ENCODE peak calls at places on chromosome 4, in seven cellular contexts. One of them, this sample, is unnamed. For H3K4me1, the result is how much of the 10 kb centered on the place peaks cover.

GRCh38 chr4:38785901-38786402 is 3.2 kb upstream of the TLR10 start:
- DNase-seq in uterus: no peak
- DNase-seq in Caco-2: no peak
- DNase-seq in fibroblast of lung: no peak
- DNase-seq in psoas muscle: no peak
- DNase-seq in left lung: no peak
- DNase-seq in GM23248: no peak
- DNase-seq in this sample: no peak

GRCh38 chr4:42150653-42151567 is 1.5 kb downstream of the BEND4 start:
- DNase-seq in GM23248: peak
- DNase-seq in uterus: no peak
- DNase-seq in Caco-2: no peak
- DNase-seq in psoas muscle: no peak
- DNase-seq in left lung: no peak
- DNase-seq in fibroblast of lung: no peak
- DNase-seq in this sample: no peak

GRCh38 chr4:8171941-8172924 is 13.6 kb upstream of the ABLIM2 start:
- DNase-seq in Caco-2: no peak
- DNase-seq in psoas muscle: peak
- DNase-seq in uterus: no peak
- DNase-seq in GM23248: no peak
- DNase-seq in left lung: no peak
- DNase-seq in fibroblast of lung: no peak
- DNase-seq in this sample: no peak

GRCh38 chr4:165204462-165204830 is 2.9 kb upstream of the KLHL2 start:
- DNase-seq in Caco-2: no peak
- DNase-seq in fibroblast of lung: peak
- DNase-seq in left lung: no peak
- DNase-seq in psoas muscle: no peak
- DNase-seq in GM23248: peak
- DNase-seq in uterus: no peak
- DNase-seq in this sample: no peak

GRCh38 chr4:142353149-142353738 is 492.9 kb downstream of the INPP4B start:
- DNase-seq in psoas muscle: no peak
- DNase-seq in GM23248: peak
- DNase-seq in left lung: no peak
- DNase-seq in fibroblast of lung: peak
- DNase-seq in Caco-2: peak
- DNase-seq in uterus: no peak
- DNase-seq in this sample: no peak

GRCh38 chr4:140807491-140808257 is 51.5 kb upstream of the TBC1D9 start:
- DNase-seq in left lung: no peak
- DNase-seq in Caco-2: no peak
- DNase-seq in fibroblast of lung: peak
- DNase-seq in uterus: no peak
- DNase-seq in psoas muscle: no peak
- DNase-seq in GM23248: no peak
- DNase-seq in this sample: no peak

GRCh38 chr4:85393201-85393600 is 81.7 kb upstream of the ARHGAP24 start:
- DNase-seq in fibroblast of lung: no peak
- DNase-seq in GM23248: no peak
- DNase-seq in psoas muscle: no peak
- DNase-seq in Caco-2: no peak
- DNase-seq in uterus: no peak
- DNase-seq in left lung: no peak
- DNase-seq in this sample: no peak

GRCh38 chr4:181637186-181638105 is 605.8 kb upstream of the TENM3 start:
- DNase-seq in Caco-2: no peak
- DNase-seq in left lung: no peak
- DNase-seq in fibroblast of lung: peak
- DNase-seq in uterus: peak
- DNase-seq in psoas muscle: no peak
- DNase-seq in GM23248: peak
- DNase-seq in this sample: no peak

GRCh38 chr4:70711599-70711998 is 10.2 kb upstream of the RUFY3 start:
- DNase-seq in left lung: no peak
- DNase-seq in fibroblast of lung: no peak
- DNase-seq in uterus: no peak
- DNase-seq in GM23248: no peak
- DNase-seq in psoas muscle: no peak
- DNase-seq in Caco-2: no peak
- DNase-seq in this sample: no peak

GRCh38 chr4:156144961-156145360 is 191.3 kb upstream of the CTSO start:
- DNase-seq in GM23248: no peak
- DNase-seq in left lung: no peak
- DNase-seq in fibroblast of lung: no peak
- DNase-seq in uterus: no peak
- DNase-seq in Caco-2: no peak
- DNase-seq in psoas muscle: no peak
- DNase-seq in this sample: no peak

GRCh38 chr4:26105815-26106699 is 192.0 kb downstream of the SMIM20 start:
- DNase-seq in Caco-2: no peak
- DNase-seq in psoas muscle: no peak
- DNase-seq in fibroblast of lung: peak
- DNase-seq in left lung: no peak
- DNase-seq in uterus: peak
- DNase-seq in GM23248: peak
- DNase-seq in this sample: no peak

GRCh38 chr4:127669691-127670090 is 36.9 kb downstream of the INTU start:
- DNase-seq in left lung: no peak
- DNase-seq in fibroblast of lung: peak
- DNase-seq in GM23248: no peak
- DNase-seq in Caco-2: no peak
- DNase-seq in psoas muscle: no peak
- DNase-seq in uterus: no peak
- DNase-seq in this sample: no peak

GRCh38 chr4:147830987-147831386 is 99.1 kb downstream of the ARHGAP10 start:
- DNase-seq in GM23248: peak
- DNase-seq in fibroblast of lung: peak
- DNase-seq in Caco-2: no peak
- DNase-seq in uterus: no peak
- DNase-seq in psoas muscle: no peak
- DNase-seq in left lung: no peak
- DNase-seq in this sample: no peak

GRCh38 chr4:82223715-82224114 is 150.1 kb downstream of the HNRNPD start:
- DNase-seq in GM23248: no peak
- DNase-seq in Caco-2: no peak
- DNase-seq in fibroblast of lung: no peak
- DNase-seq in uterus: no peak
- DNase-seq in psoas muscle: no peak
- DNase-seq in left lung: peak
- DNase-seq in this sample: peak

GRCh38 chr4:121827851-121828250 is 4.2 kb upstream of the CCNA2 start:
- DNase-seq in uterus: no peak
- DNase-seq in fibroblast of lung: peak
- DNase-seq in psoas muscle: no peak
- DNase-seq in GM23248: peak
- DNase-seq in Caco-2: no peak
- DNase-seq in left lung: no peak
- DNase-seq in this sample: no peak

GRCh38 chr4:16794816-16795445 is 103.5 kb downstream of the LDB2 start:
- DNase-seq in Caco-2: peak
- DNase-seq in fibroblast of lung: peak
- DNase-seq in GM23248: peak
- DNase-seq in uterus: peak
- DNase-seq in psoas muscle: no peak
- DNase-seq in left lung: no peak
- DNase-seq in this sample: peak

GRCh38 chr4:110898290-110898689 is 275.4 kb upstream of the PITX2 start:
- DNase-seq in uterus: no peak
- DNase-seq in psoas muscle: no peak
- DNase-seq in Caco-2: no peak
- DNase-seq in GM23248: no peak
- DNase-seq in left lung: no peak
- DNase-seq in fibroblast of lung: no peak
- DNase-seq in this sample: no peak

GRCh38 chr4:122508083-122508482 is 51.6 kb upstream of the IL2 start:
- DNase-seq in uterus: no peak
- DNase-seq in left lung: no peak
- DNase-seq in psoas muscle: no peak
- DNase-seq in Caco-2: peak
- DNase-seq in fibroblast of lung: no peak
- DNase-seq in GM23248: peak
- DNase-seq in this sample: no peak

GRCh38 chr4:174522183-174523002 is at the start of gene HPGD:
- DNase-seq in GM23248: peak
- DNase-seq in psoas muscle: peak
- DNase-seq in left lung: peak
- DNase-seq in fibroblast of lung: peak
- DNase-seq in uterus: peak
- DNase-seq in Caco-2: peak
- DNase-seq in this sample: no peak

GRCh38 chr4:77818667-77819408 is at the start of gene CNOT6L:
- DNase-seq in left lung: peak
- DNase-seq in fibroblast of lung: peak
- DNase-seq in Caco-2: peak
- DNase-seq in GM23248: peak
- DNase-seq in uterus: peak
- DNase-seq in psoas muscle: peak
- DNase-seq in this sample: peak

GRCh38 chr4:109576462-109576861 is 16.4 kb downstream of the MCUB start:
- DNase-seq in Caco-2: no peak
- DNase-seq in uterus: no peak
- DNase-seq in fibroblast of lung: peak
- DNase-seq in psoas muscle: no peak
- DNase-seq in left lung: no peak
- DNase-seq in GM23248: peak
- DNase-seq in this sample: no peak

GRCh38 chr4:71026086-71026485 is 32.6 kb downstream of the DCK start:
- DNase-seq in left lung: no peak
- DNase-seq in uterus: no peak
- DNase-seq in psoas muscle: no peak
- DNase-seq in GM23248: peak
- DNase-seq in fibroblast of lung: peak
- DNase-seq in Caco-2: no peak
- DNase-seq in this sample: no peak

GRCh38 chr4:88616275-88616996 is 24.2 kb downstream of the HERC3 start:
- DNase-seq in uterus: no peak
- DNase-seq in left lung: no peak
- DNase-seq in fibroblast of lung: peak
- DNase-seq in Caco-2: no peak
- DNase-seq in psoas muscle: peak
- DNase-seq in GM23248: peak
- DNase-seq in this sample: no peak

GRCh38 chr4:88623097-88623496 is 30.8 kb downstream of the HERC3 start:
- DNase-seq in Caco-2: no peak
- DNase-seq in psoas muscle: no peak
- DNase-seq in uterus: no peak
- DNase-seq in fibroblast of lung: peak
- DNase-seq in GM23248: peak
- DNase-seq in left lung: no peak
- DNase-seq in this sample: no peak

GRCh38 chr4:88621763-88622327 is 29.6 kb downstream of the HERC3 start:
- DNase-seq in psoas muscle: no peak
- DNase-seq in GM23248: no peak
- DNase-seq in uterus: no peak
- DNase-seq in left lung: no peak
- DNase-seq in fibroblast of lung: no peak
- DNase-seq in Caco-2: no peak
- DNase-seq in this sample: no peak

GRCh38 chr4:88619973-88620372 is 27.7 kb downstream of the HERC3 start:
- DNase-seq in fibroblast of lung: no peak
- DNase-seq in uterus: no peak
- DNase-seq in left lung: no peak
- DNase-seq in Caco-2: no peak
- DNase-seq in GM23248: peak
- DNase-seq in psoas muscle: no peak
- DNase-seq in this sample: no peak

GRCh38 chr4:88618782-88619485 is 26.7 kb downstream of the HERC3 start:
- DNase-seq in fibroblast of lung: no peak
- DNase-seq in Caco-2: no peak
- DNase-seq in psoas muscle: no peak
- DNase-seq in GM23248: no peak
- DNase-seq in uterus: no peak
- DNase-seq in left lung: no peak
- DNase-seq in this sample: no peak
- H3K4me1 ChIP-seq in fibroblast of lung: under half
- H3K4me1 ChIP-seq in Caco-2: under half
- H3K4me1 ChIP-seq in psoas muscle: half or more
- H3K4me1 ChIP-seq in GM23248: half or more
- H3K4me1 ChIP-seq in uterus: under half
- H3K4me1 ChIP-seq in left lung: under half
- H3K4me1 ChIP-seq in this sample: under half

GRCh38 chr4:101823864-101824263 is 33.3 kb downstream of the BANK1 start:
- DNase-seq in Caco-2: no peak
- DNase-seq in fibroblast of lung: no peak
- DNase-seq in GM23248: no peak
- DNase-seq in uterus: no peak
- DNase-seq in left lung: no peak
- DNase-seq in psoas muscle: no peak
- DNase-seq in this sample: no peak
- H3K4me1 ChIP-seq in Caco-2: under half
- H3K4me1 ChIP-seq in fibroblast of lung: under half
- H3K4me1 ChIP-seq in GM23248: under half
- H3K4me1 ChIP-seq in uterus: under half
- H3K4me1 ChIP-seq in left lung: under half
- H3K4me1 ChIP-seq in psoas muscle: under half
- H3K4me1 ChIP-seq in this sample: under half

GRCh38 chr4:1474126-1475090 is 68.2 kb upstream of the NKX1-1 start:
- DNase-seq in Caco-2: no peak
- DNase-seq in left lung: peak
- DNase-seq in GM23248: no peak
- DNase-seq in uterus: peak
- DNase-seq in psoas muscle: peak
- DNase-seq in fibroblast of lung: no peak
- DNase-seq in this sample: no peak
- H3K4me1 ChIP-seq in Caco-2: under half
- H3K4me1 ChIP-seq in left lung: under half
- H3K4me1 ChIP-seq in GM23248: under half
- H3K4me1 ChIP-seq in uterus: under half
- H3K4me1 ChIP-seq in psoas muscle: under half
- H3K4me1 ChIP-seq in fibroblast of lung: under half
- H3K4me1 ChIP-seq in this sample: under half

GRCh38 chr4:10102981-10103330 is 13.6 kb downstream of the WDR1 start:
- DNase-seq in left lung: no peak
- DNase-seq in fibroblast of lung: no peak
- DNase-seq in Caco-2: no peak
- DNase-seq in GM23248: no peak
- DNase-seq in uterus: no peak
- DNase-seq in psoas muscle: no peak
- DNase-seq in this sample: no peak
- H3K4me1 ChIP-seq in left lung: under half
- H3K4me1 ChIP-seq in fibroblast of lung: under half
- H3K4me1 ChIP-seq in Caco-2: under half
- H3K4me1 ChIP-seq in GM23248: half or more
- H3K4me1 ChIP-seq in uterus: under half
- H3K4me1 ChIP-seq in psoas muscle: half or more
- H3K4me1 ChIP-seq in this sample: half or more